ENCODE peak calls at places on chromosomes 7 and 10, in ten cellular contexts. H is stimulated activated CD8-positive, alpha-beta memory T cell treated with anti-CD3 and anti-CD28 coated beads, Interleukin-15, amount 100 ng/mL, for 24 hours; M is LHCN-M2; X is NCI-H1092 treated with DMSO at 0.1 percent for 48 hours; J is GM13977; A is AG04450; G is 8988T; P is uterus; F is gastrocnemius medialis; I is activated CD4-positive, alpha-beta T cell treated with anti-CD3 and anti-CD28 coated beads, Interleukin-2, amount 10 ng/mL, durations not matched to agents 7 days and 5 days. Z is an unnamed sample.
A peak's percentile ranks its signal among the peaks of the same experiment; 100 is the strongest.

GRCh38 chr7:33887576-33887975 is 17.8 kb upstream of the BMPER start:
- DNase-seq in I (no peak), J (no peak), H (no peak), F (no peak), X (no peak), M (peak; percentile 56), A (no peak), P (no peak), G (no peak), Z (no peak)

GRCh38 chr10:88156341-88156740 is 292.9 kb downstream of the PTEN start:
- DNase-seq in G (no peak), M (peak; percentile 74), X (no peak), H (no peak), P (no peak), F (no peak), J (no peak), I (no peak), A (peak; percentile 53), Z (no peak)

GRCh38 chr7:155216475-155217272 is 81.0 kb upstream of the INSIG1 start:
- DNase-seq in M (peak; percentile 76), A (no peak), H (no peak), G (no peak), X (no peak), F (no peak), P (no peak), I (no peak), J (no peak), Z (no peak)

GRCh38 chr10:22338260-22338894 is 6.9 kb upstream of the SPAG6 start:
- DNase-seq in A (no peak), X (no peak), F (no peak), G (no peak), P (no peak), J (no peak), H (no peak), M (no peak), I (no peak), Z (no peak)

GRCh38 chr7:2687338-2687869 is 598 bp upstream of the AMZ1 start:
- DNase-seq in F (no peak), H (no peak), J (no peak), X (peak; percentile 20), M (peak; percentile 46), P (no peak), G (no peak), A (no peak), I (no peak), Z (no peak)

GRCh38 chr7:234041-234711 is 41.8 kb downstream of the FAM20C start:
- DNase-seq in P (peak; percentile 47), M (no peak), J (no peak), H (no peak), I (no peak), X (no peak), G (no peak), F (peak; percentile 41), A (no peak), Z (no peak)

GRCh38 chr10:131157899-131158298 is 153.6 kb downstream of the TCERG1L start:
- DNase-seq in F (no peak), X (no peak), P (no peak), I (no peak), M (no peak), J (no peak), H (no peak), A (no peak), G (no peak), Z (no peak)

GRCh38 chr7:147707926-147708325 is 882.6 kb upstream of the C7orf33 start:
- DNase-seq in H (no peak), X (no peak), M (no peak), P (no peak), A (no peak), I (no peak), G (no peak), F (no peak), J (no peak), Z (no peak)

GRCh38 chr7:133755922-133756321 is 371.2 kb upstream of the LRGUK start:
- DNase-seq in J (no peak), A (no peak), X (no peak), H (no peak), G (no peak), I (no peak), M (no peak), P (no peak), F (no peak), Z (no peak)

GRCh38 chr7:107660381-107661080 is at the start of gene SLC26A4:
- DNase-seq in G (no peak), I (peak; percentile 24), M (no peak), J (peak; percentile 33), H (no peak), A (no peak), X (no peak), F (no peak), P (no peak), Z (no peak)

GRCh38 chr10:123913688-123914268 is 22.2 kb upstream of the CPXM2 start:
- DNase-seq in J (no peak), M (no peak), P (peak; percentile 28), G (no peak), I (no peak), X (peak; percentile 8), F (no peak), A (no peak), H (no peak), Z (peak; percentile 46)

GRCh38 chr7:146232604-146233003 is 116.0 kb downstream of the CNTNAP2 start:
- DNase-seq in M (no peak), X (no peak), F (no peak), H (no peak), A (no peak), G (no peak), P (no peak), J (no peak), I (no peak), Z (no peak)

GRCh38 chr10:30043476-30044270 is 15.7 kb downstream of the JCAD start:
- DNase-seq in F (no peak), J (no peak), I (no peak), M (no peak), A (no peak), H (no peak), X (no peak), P (no peak), G (no peak), Z (no peak)

GRCh38 chr7:22008011-22008410 is 62.3 kb upstream of the CDCA7L start:
- DNase-seq in A (no peak), H (no peak), F (no peak), X (no peak), I (no peak), J (no peak), G (no peak), M (no peak), P (no peak), Z (no peak)

GRCh38 chr7:34327681-34328080 is 330.3 kb upstream of the NPSR1 start:
- DNase-seq in A (no peak), J (no peak), X (no peak), H (no peak), M (no peak), G (no peak), I (no peak), F (no peak), P (no peak), Z (no peak)

GRCh38 chr7:151794508-151795167 is 82.3 kb downstream of the PRKAG2 start:
- DNase-seq in G (no peak), J (no peak), X (no peak), I (no peak), H (no peak), M (peak; percentile 70), P (no peak), A (no peak), F (peak; percentile 58), Z (no peak)

GRCh38 chr10:14603539-14604102 is 171.1 kb downstream of the FAM107B start:
- DNase-seq in A (no peak), F (no peak), J (no peak), I (no peak), H (no peak), X (no peak), M (no peak), P (no peak), G (no peak), Z (no peak)

GRCh38 chr7:127383123-127383835 is 9.2 kb downstream of the ZNF800 start:
- DNase-seq in P (no peak), G (no peak), J (no peak), I (no peak), A (no peak), X (no peak), H (no peak), M (peak; percentile 35), F (no peak), Z (no peak)

GRCh38 chr7:129926618-129927017 is 26.1 kb downstream of the UBE2H start:
- DNase-seq in A (no peak), G (no peak), F (no peak), X (no peak), J (no peak), M (no peak), I (no peak), P (no peak), H (no peak), Z (no peak)

GRCh38 chr10:96756111-96756903 is 36.0 kb upstream of the PIK3AP1 start:
- DNase-seq in X (no peak), H (no peak), M (no peak), J (no peak), G (no peak), P (no peak), A (no peak), I (no peak), F (no peak), Z (no peak)

GRCh38 chr7:55087521-55087961 is 68.7 kb downstream of the EGFR start:
- DNase-seq in I (no peak), M (peak; percentile 56), H (no peak), P (no peak), A (no peak), G (no peak), X (no peak), J (no peak), F (no peak), Z (no peak)

GRCh38 chr7:104317944-104318629 is 10.3 kb upstream of the LHFPL3 start:
- DNase-seq in P (no peak), M (no peak), X (no peak), J (no peak), F (no peak), H (no peak), A (no peak), I (no peak), G (no peak), Z (no peak)

GRCh38 chr7:150451097-150451793 is 815 bp downstream of the GIMAP8 start:
- DNase-seq in I (peak; percentile 82), X (no peak), A (no peak), G (no peak), M (no peak), F (peak; percentile 45), H (peak; percentile 37), J (peak; percentile 63), P (no peak), Z (peak; percentile 86)

GRCh38 chr7:158324397-158325360 is 262.9 kb downstream of the PTPRN2 start:
- DNase-seq in X (no peak), G (no peak), F (no peak), M (no peak), P (no peak), I (no peak), H (no peak), J (no peak), A (no peak), Z (no peak)

Z was measured in GDM1.